ENCODE peak calls at places on chromosomes 7 and 10, in seven cellular contexts. M is neural progenitor cell; Q is heart left ventricle; I is prostate gland; J is IMR-90; C is CD8-positive, alpha-beta T cell; E is fibroblast of the aortic adventitia. K is an unnamed sample.

GRCh38 chr10:23657677-23658076 is 218.8 kb downstream of the OTUD1 start:
- DNase-seq in M (no peak), Q (no peak), I (no peak), J (no peak), C (no peak), E (no peak), K (no peak)

GRCh38 chr10:97490592-97490991 is 7.6 kb downstream of the MMS19 start:
- DNase-seq in M (no peak), Q (no peak), I (no peak), J (no peak), C (no peak), E (no peak), K (no peak)

GRCh38 chr7:28093617-28094232 is 86.9 kb downstream of the JAZF1 start:
- DNase-seq in M (peak), Q (peak), I (peak), J (peak), C (peak), E (peak), K (no peak)

GRCh38 chr10:91596821-91597396 is 36.0 kb downstream of the PPP1R3C start:
- DNase-seq in M (no peak), Q (no peak), I (no peak), J (peak), C (no peak), E (peak), K (no peak)

GRCh38 chr7:132815696-132816334 is 239.5 kb upstream of the PLXNA4 start:
- DNase-seq in M (no peak), Q (no peak), I (no peak), J (peak), C (no peak), E (peak), K (no peak)

GRCh38 chr10:10043083-10043482 is 974.6 kb upstream of the CELF2 start:
- DNase-seq in M (no peak), Q (no peak), I (no peak), J (no peak), C (no peak), E (no peak), K (no peak)

GRCh38 chr7:121113288-121113687 is 124.8 kb downstream of the CPED1 start:
- DNase-seq in M (no peak), Q (no peak), I (no peak), J (peak), C (no peak), E (no peak), K (no peak)

GRCh38 chr7:94092980-94093379 is 88.8 kb upstream of the BET1 start:
- DNase-seq in M (no peak), Q (no peak), I (no peak), J (no peak), C (no peak), E (no peak), K (no peak)

GRCh38 chr10:131770946-131771633 is 129.7 kb upstream of the PPP2R2D start:
- DNase-seq in M (no peak), Q (no peak), I (no peak), J (no peak), C (no peak), E (no peak), K (no peak)

GRCh38 chr10:30583778-30584415 is 45.7 kb downstream of the LYZL2 start:
- DNase-seq in M (no peak), Q (no peak), I (peak), J (peak), C (no peak), E (peak), K (peak)

GRCh38 chr10:130611239-130611638 is 475.0 kb downstream of the GLRX3 start:
- DNase-seq in M (no peak), Q (no peak), I (no peak), J (no peak), C (no peak), E (no peak), K (no peak)

GRCh38 chr10:80507484-80507880 is 30.2 kb upstream of the SH2D4B start:
- DNase-seq in M (no peak), Q (no peak), I (no peak), J (no peak), C (no peak), E (peak), K (no peak)

GRCh38 chr7:55961994-55962393 is 2.4 kb upstream of the NIPSNAP2 start:
- DNase-seq in M (no peak), Q (no peak), I (no peak), J (no peak), C (no peak), E (no peak), K (no peak)

GRCh38 chr7:1349351-1349761 is 109.9 kb downstream of the MICALL2 start:
- DNase-seq in M (no peak), Q (peak), I (no peak), J (no peak), C (no peak), E (no peak), K (no peak)

GRCh38 chr7:122302826-122303521 is 1.6 kb downstream of the FEZF1 start:
- DNase-seq in M (no peak), Q (no peak), I (no peak), J (no peak), C (no peak), E (no peak), K (no peak)
- H3K4me3 ChIP-seq in M (peak), Q (no peak), I (no peak), J (no peak), C (no peak), E (no peak), K (no peak)

GRCh38 chr7:143494622-143495021 is 16.9 kb downstream of the TAS2R41 start:
- DNase-seq in M (no peak), Q (no peak), I (no peak), J (peak), C (no peak), E (peak), K (no peak)
- TF ChIP-seq CTCF in M (no peak), Q (no peak), I (no peak), J (peak), C (no peak), E (peak), K (no peak)

GRCh38 chr7:33932221-33932620 is 26.9 kb downstream of the BMPER start:
- DNase-seq in M (no peak), Q (no peak), I (no peak), J (no peak), C (no peak), E (no peak), K (no peak)
- H3K4me3 ChIP-seq in M (no peak), Q (peak), I (no peak), J (no peak), C (no peak), E (peak), K (no peak)

GRCh38 chr7:40706829-40707228 is 572.0 kb downstream of the SUGCT start:
- DNase-seq in M (no peak), Q (no peak), I (no peak), J (no peak), C (no peak), E (no peak), K (no peak)

GRCh38 chr7:40700653-40701475 is 566.1 kb downstream of the SUGCT start:
- DNase-seq in M (no peak), Q (no peak), I (no peak), J (peak), C (no peak), E (no peak), K (no peak)

GRCh38 chr7:40701836-40702551 is 567.2 kb downstream of the SUGCT start:
- DNase-seq in M (no peak), Q (no peak), I (no peak), J (no peak), C (no peak), E (no peak), K (no peak)

GRCh38 chr7:40709077-40709964 is 574.5 kb downstream of the SUGCT start:
- DNase-seq in M (no peak), Q (no peak), I (no peak), J (no peak), C (no peak), E (peak), K (no peak)

GRCh38 chr7:40704172-40704571 is 569.4 kb downstream of the SUGCT start:
- DNase-seq in M (no peak), Q (no peak), I (no peak), J (no peak), C (no peak), E (no peak), K (no peak)
- TF ChIP-seq CTCF in M (peak), Q (no peak), I (no peak), J (no peak), C (no peak), E (no peak), K (peak)